ENCODE peak calls at places on chromosomes 16 and 17, in four cellular contexts. One of them, this sample, is unnamed. For H3K36me3, the result is how much of the 10 kb centered on the place peaks cover.

GRCh38 chr17:67435122-67435521 is 58.0 kb downstream of the PITPNC1 start:
- DNase-seq in astrocyte: no peak
- DNase-seq in H1: no peak
- DNase-seq in PC-9: no peak
- DNase-seq in this sample: no peak

GRCh38 chr17:73365934-73366623 is 54.3 kb upstream of the CDC42EP4 start:
- DNase-seq in astrocyte: no peak
- DNase-seq in H1: no peak
- DNase-seq in PC-9: no peak
- DNase-seq in this sample: no peak

GRCh38 chr16:585351-585750 is 4.5 kb upstream of the RAB40C start:
- DNase-seq in astrocyte: no peak
- DNase-seq in H1: no peak
- DNase-seq in PC-9: no peak
- DNase-seq in this sample: no peak

GRCh38 chr17:76076100-76076764 is 1.7 kb downstream of the GALR2 start:
- DNase-seq in astrocyte: no peak
- DNase-seq in H1: peak
- DNase-seq in PC-9: no peak
- DNase-seq in this sample: no peak

GRCh38 chr17:80220709-80221215 is 535 bp downstream of the SLC26A11 start:
- DNase-seq in astrocyte: no peak
- DNase-seq in H1: peak
- DNase-seq in PC-9: no peak
- DNase-seq in this sample: no peak

GRCh38 chr16:12340151-12340733 is 363.7 kb downstream of the SNX29 start:
- DNase-seq in astrocyte: peak
- DNase-seq in H1: peak
- DNase-seq in PC-9: no peak
- DNase-seq in this sample: no peak

GRCh38 chr17:39700148-39700987 is 504 bp downstream of the ERBB2 start:
- DNase-seq in astrocyte: no peak
- DNase-seq in H1: peak
- DNase-seq in PC-9: no peak
- DNase-seq in this sample: no peak

GRCh38 chr16:72705806-72706205 is 342.1 kb downstream of the ZFHX3 start:
- DNase-seq in astrocyte: no peak
- DNase-seq in H1: no peak
- DNase-seq in PC-9: no peak
- DNase-seq in this sample: no peak

GRCh38 chr16:67182288-67182687 is 1.5 kb downstream of the MATCAP1 start:
- DNase-seq in astrocyte: no peak
- DNase-seq in H1: no peak
- DNase-seq in PC-9: no peak
- DNase-seq in this sample: no peak

GRCh38 chr17:31722251-31723056 is 136.6 kb downstream of the COPRS start:
- DNase-seq in astrocyte: peak
- DNase-seq in H1: peak
- DNase-seq in PC-9: no peak
- DNase-seq in this sample: no peak

GRCh38 chr16:1749152-1750117 is 21.9 kb downstream of the NME3 start:
- DNase-seq in astrocyte: peak
- DNase-seq in H1: no peak
- DNase-seq in PC-9: no peak
- DNase-seq in this sample: no peak

GRCh38 chr16:1752853-1753252 is 18.5 kb downstream of the NME3 start:
- DNase-seq in astrocyte: no peak
- DNase-seq in H1: no peak
- DNase-seq in PC-9: no peak
- DNase-seq in this sample: no peak

GRCh38 chr16:1747934-1748333 is 23.4 kb downstream of the NME3 start:
- DNase-seq in astrocyte: no peak
- DNase-seq in H1: no peak
- DNase-seq in PC-9: no peak
- DNase-seq in this sample: no peak

GRCh38 chr16:1754204-1754603 is 17.1 kb downstream of the NME3 start:
- DNase-seq in astrocyte: peak
- DNase-seq in H1: no peak
- DNase-seq in PC-9: no peak
- DNase-seq in this sample: no peak

DNA sequence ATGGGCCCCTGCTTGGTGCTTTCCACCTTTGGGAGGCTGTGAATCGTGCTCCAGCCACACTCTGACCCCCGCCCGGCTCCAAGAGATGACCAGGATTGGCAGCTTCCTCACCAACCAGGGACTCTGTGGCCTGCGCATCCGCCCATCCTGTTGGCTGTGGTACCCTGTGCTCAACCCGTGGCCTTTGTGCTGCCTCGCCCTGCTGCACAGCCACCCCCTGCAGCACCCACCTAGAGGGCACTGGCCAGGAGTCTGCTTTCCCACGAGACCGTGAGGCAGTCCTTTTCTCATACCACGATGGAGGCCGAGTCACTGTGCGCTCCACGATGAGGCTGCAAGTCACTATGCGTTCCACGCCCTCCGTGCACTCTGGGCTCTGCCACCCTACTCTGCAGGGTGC is 19.4 kb downstream of the NME3 start:
- DNase-seq in astrocyte: no peak
- DNase-seq in H1: no peak
- DNase-seq in PC-9: no peak
- DNase-seq in this sample: no peak
- H3K36me3 ChIP-seq in astrocyte: under half
- H3K36me3 ChIP-seq in H1: under half
- H3K36me3 ChIP-seq in PC-9: under half
- H3K36me3 ChIP-seq in this sample: under half

DNA sequence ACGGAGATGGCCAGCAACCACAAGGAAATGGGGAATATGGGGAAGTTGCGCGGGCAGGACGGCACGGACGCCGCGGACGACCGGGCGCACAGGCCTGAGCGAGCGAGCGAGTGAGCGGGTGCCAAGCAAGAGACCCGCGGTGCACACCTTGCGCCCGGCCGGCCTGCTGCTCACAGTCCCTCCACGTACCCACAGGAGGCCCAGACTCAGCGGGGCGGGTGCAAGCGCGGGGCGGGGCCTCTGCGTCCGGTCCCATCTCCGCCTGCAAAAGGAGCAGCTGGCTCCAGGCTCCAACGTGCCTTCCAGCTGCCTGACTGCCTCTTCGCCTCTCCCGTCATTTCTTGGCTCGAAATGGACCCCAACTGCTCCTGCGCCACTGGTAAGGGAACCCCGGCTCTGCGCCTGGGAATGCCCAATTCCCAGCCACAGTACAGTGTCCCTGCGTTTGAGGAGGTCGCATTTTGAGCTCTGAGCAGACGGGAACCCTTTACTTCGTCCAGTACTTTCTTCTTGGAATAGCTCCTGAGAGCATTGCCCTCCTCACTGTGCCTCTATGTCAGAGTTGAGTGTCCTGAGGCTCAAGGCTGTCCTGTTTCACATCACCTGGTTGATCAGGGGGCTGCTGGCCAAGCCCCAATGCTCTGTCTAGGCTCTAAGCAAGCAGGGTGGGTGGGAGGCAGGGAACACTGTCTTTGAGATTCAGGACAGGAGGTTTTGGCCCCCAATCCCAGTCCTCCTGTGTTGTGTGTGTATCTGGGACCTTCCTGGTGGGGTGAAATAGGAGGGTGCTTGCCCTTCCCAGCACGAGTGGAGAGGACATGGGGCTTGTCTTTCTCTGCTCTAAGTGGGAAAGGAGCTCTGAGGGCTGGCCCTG is 8.1 kb upstream of the MT1E start:
- DNase-seq in astrocyte: peak
- DNase-seq in H1: peak
- DNase-seq in PC-9: no peak
- DNase-seq in this sample: no peak
- H3K4me3 ChIP-seq in astrocyte: peak
- H3K4me3 ChIP-seq in H1: peak
- H3K4me3 ChIP-seq in PC-9: no peak
- H3K4me3 ChIP-seq in this sample: no peak

GRCh38 chr16:55655709-55656694 is at the start of gene SLC6A2:
- DNase-seq in astrocyte: no peak
- DNase-seq in H1: peak
- DNase-seq in PC-9: no peak
- DNase-seq in this sample: peak
- TF ChIP-seq CTCF in astrocyte: no peak
- TF ChIP-seq CTCF in H1: peak
- TF ChIP-seq CTCF in PC-9: no peak
- TF ChIP-seq CTCF in this sample: no peak

DNA sequence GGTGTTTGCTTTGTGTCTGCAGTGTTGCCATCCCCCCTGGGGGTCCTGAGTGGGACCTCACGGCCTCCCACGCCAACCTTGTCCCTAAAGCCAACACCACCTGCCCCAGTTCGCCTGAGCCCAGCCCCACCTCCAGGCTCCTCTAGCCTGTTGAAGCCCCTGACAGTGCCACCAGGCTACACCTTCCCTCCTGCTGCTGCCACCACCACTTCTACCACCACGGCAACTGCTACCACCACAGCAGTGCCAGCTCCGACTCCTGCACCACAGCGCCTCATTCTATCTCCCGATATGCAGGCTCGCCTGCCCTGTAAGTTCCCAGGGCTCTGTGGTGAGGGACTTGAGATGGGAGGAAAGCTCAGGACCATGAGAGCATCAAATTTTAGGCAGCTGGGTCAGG is 22.2 kb downstream of the SRCAP start:
- DNase-seq in astrocyte: no peak
- DNase-seq in H1: no peak
- DNase-seq in PC-9: no peak
- DNase-seq in this sample: no peak
- H3K36me3 ChIP-seq in astrocyte: half or more
- H3K36me3 ChIP-seq in H1: half or more
- H3K36me3 ChIP-seq in PC-9: half or more
- H3K36me3 ChIP-seq in this sample: half or more